ENCODE peak calls at places on chromosome 18, in seven cellular contexts. S is substantia nigra, R is mesenteric fat pad, V is SW480, U is cardiac septum, K is tibial nerve, D is T-cell. T is an unnamed sample.

GRCh38 chr18:31401156-31402025 is 24.8 kb downstream of the DSG4 start:
- DNase-seq in S (no peak), R (no peak), V (peak), U (no peak), K (no peak), D (no peak), T (no peak)

GRCh38 chr18:40752336-40752735 is 1202.7 kb upstream of the PIK3C3 start:
- DNase-seq in S (no peak), R (no peak), V (no peak), U (no peak), K (no peak), D (no peak), T (no peak)

GRCh38 chr18:32271649-32272324 is 81.9 kb downstream of the MEP1B start:
- DNase-seq in S (no peak), R (no peak), V (peak), U (no peak), K (no peak), D (no peak), T (no peak)

GRCh38 chr18:13381907-13382682 is 163.5 kb downstream of the LDLRAD4 start:
- DNase-seq in S (peak), R (no peak), V (no peak), U (peak), K (peak), D (peak), T (peak)

GRCh38 chr18:78410094-78410786 is 569.4 kb upstream of the SALL3 start:
- DNase-seq in S (no peak), R (no peak), V (no peak), U (no peak), K (no peak), D (no peak), T (no peak)

GRCh38 chr18:12883003-12883683 is 894 bp downstream of the PTPN2 start:
- DNase-seq in S (no peak), R (no peak), V (peak), U (peak), K (no peak), D (peak), T (no peak)

GRCh38 chr18:12630136-12630535 is 27.8 kb downstream of the SPIRE1 start:
- DNase-seq in S (no peak), R (no peak), V (no peak), U (no peak), K (no peak), D (no peak), T (no peak)

GRCh38 chr18:80200932-80201672 is 46.2 kb downstream of the PARD6G start:
- DNase-seq in S (no peak), R (no peak), V (no peak), U (no peak), K (no peak), D (no peak), T (peak)